ENCODE peak calls at places on chromosomes 6 and 20, in six cellular contexts. J is bronchial epithelial cell, Y is tibial nerve, G is BJ, O is cardiac muscle cell, H is transverse colon. K is an unnamed sample.
A peak's percentile ranks its signal among the peaks of the same experiment; 100 is the strongest.

GRCh38 chr20:33653218-33653899 is 8.8 kb upstream of the C20orf144 start:
- DNase-seq in Y (no peak), H (peak; percentile 64), J (peak; percentile 39), O (peak; percentile 78), G (peak; percentile 17), K (peak; percentile 42)

GRCh38 chr6:29984992-29985391 is 42.7 kb downstream of the HLA-A start:
- DNase-seq in H (no peak), Y (no peak), O (no peak), G (no peak), J (no peak), K (no peak)

GRCh38 chr20:60851826-60852704 is 400.0 kb upstream of the CDH4 start:
- DNase-seq in H (no peak), G (no peak), Y (no peak), J (no peak), O (no peak), K (no peak)

GRCh38 chr6:42276008-42276890 is 58.6 kb upstream of the MRPS10 start:
- DNase-seq in O (peak; percentile 73), G (no peak), Y (no peak), J (no peak), H (no peak), K (no peak)

GRCh38 chr6:158056355-158056754 is 74.7 kb downstream of the SYNJ2 start:
- DNase-seq in G (no peak), H (no peak), O (no peak), J (no peak), Y (no peak), K (no peak)

GRCh38 chr6:25670793-25671513 is 18.9 kb downstream of the SCGN start:
- DNase-seq in G (no peak), Y (no peak), O (peak; percentile 18), J (peak; percentile 69), H (no peak), K (no peak)

GRCh38 chr6:130365166-130366010 is 429 bp upstream of the TMEM200A start:
- DNase-seq in H (peak; percentile 55), O (peak; percentile 73), J (no peak), G (no peak), Y (peak; percentile 37), K (peak; percentile 60)

GRCh38 chr6:100209323-100210137 is 215.5 kb upstream of the MCHR2 start:
- DNase-seq in G (no peak), Y (no peak), H (no peak), O (peak; percentile 29), J (no peak), K (no peak)

GRCh38 chr6:161434331-161434730 is 160.5 kb upstream of the AGPAT4 start:
- DNase-seq in O (peak; percentile 52), Y (no peak), G (no peak), J (no peak), H (no peak), K (no peak)

GRCh38 chr6:19394051-19394450 is 443.1 kb upstream of the ID4 start:
- DNase-seq in O (no peak), G (no peak), H (no peak), Y (no peak), J (no peak), K (no peak)

GRCh38 chr6:5997420-5998093 is 9.2 kb downstream of the NRN1 start:
- DNase-seq in O (no peak), Y (no peak), J (no peak), G (no peak), H (no peak), K (no peak)
- TF ChIP-seq CTCF in O (no peak), Y (no peak), J (no peak), G (no peak), H (no peak), K (no peak)

GRCh38 chr6:38080349-38080748 is 260.8 kb downstream of the ZFAND3 start:
- DNase-seq in Y (no peak), J (peak; percentile 25), H (no peak), O (no peak), G (no peak), K (no peak)
- H3K4me3 ChIP-seq in Y (no peak overlapping the region), J (no peak overlapping the region), H (no peak overlapping the region), O (no peak overlapping the region), G (no peak overlapping the region), K (no peak overlapping the region)

GRCh38 chr6:165654144-165654543 is 8.9 kb downstream of the PDE10A start:
- DNase-seq in J (no peak), Y (no peak), O (no peak), G (no peak), H (no peak), K (no peak)

GRCh38 chr6:165653607-165654006 is 9.4 kb downstream of the PDE10A start:
- DNase-seq in O (no peak), Y (no peak), J (no peak), H (no peak), G (no peak), K (no peak)

GRCh38 chr6:165655191-165655590 is 7.8 kb downstream of the PDE10A start:
- DNase-seq in J (no peak), Y (no peak), O (no peak), G (no peak), H (no peak), K (no peak)

GRCh38 chr6:165652766-165653165 is 10.3 kb downstream of the PDE10A start:
- DNase-seq in O (no peak), G (no peak), Y (no peak), J (no peak), H (no peak), K (no peak)

DNA sequence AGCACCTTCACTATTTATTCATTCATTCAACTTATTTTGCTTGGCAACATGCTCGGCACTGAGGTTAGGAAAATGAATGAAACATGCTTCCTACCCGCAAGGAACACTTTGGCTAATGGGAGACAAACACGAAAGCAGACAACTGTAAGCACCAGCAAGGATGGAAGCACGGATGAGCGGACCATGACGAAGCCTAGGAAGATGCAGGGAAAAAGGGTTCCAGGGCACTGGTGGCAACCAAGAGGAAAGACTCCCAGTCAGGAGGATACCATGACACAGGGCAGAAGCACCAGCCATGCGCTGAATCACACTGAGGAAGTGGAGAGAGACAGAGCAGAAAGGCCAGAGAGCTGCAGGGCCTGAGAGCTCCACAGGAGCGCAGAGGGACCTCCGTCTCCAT is 9.8 kb downstream of the PDE10A start:
- DNase-seq in H (no peak), Y (no peak), O (peak; percentile 43), G (no peak), J (no peak), K (peak; percentile 65)
- TF ChIP-seq CTCF in H (no peak), Y (no peak), O (no peak), G (no peak), J (no peak), K (no peak)

DNA sequence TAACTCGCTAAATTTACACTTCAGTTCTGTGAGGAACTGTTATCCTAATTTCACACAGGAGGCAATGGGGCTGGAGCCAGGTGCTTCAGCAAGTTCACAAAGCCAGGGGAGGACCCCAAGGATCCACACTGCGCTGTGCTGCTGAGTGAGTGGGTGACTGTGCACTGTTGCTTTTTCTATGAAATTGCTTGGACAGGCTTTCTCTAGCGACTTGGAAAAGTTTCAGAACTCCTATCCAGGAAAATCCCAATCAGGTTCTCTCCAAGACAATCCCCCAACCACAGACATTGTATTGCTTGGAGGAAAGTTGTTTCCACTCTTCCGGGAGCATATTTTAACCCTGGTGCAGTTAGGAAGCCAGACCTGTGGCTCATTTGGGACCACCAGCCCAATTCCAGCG is 175.9 kb upstream of the CST7 start:
- DNase-seq in Y (no peak), J (no peak), O (no peak), G (no peak), H (no peak), K (peak; percentile 62)
- H3K4me3 ChIP-seq in Y (no peak overlapping the region), J (no peak overlapping the region), O (no peak overlapping the region), G (no peak overlapping the region), H (no peak overlapping the region), K (no peak overlapping the region)

GRCh38 chr20:62408055-62408454 is 970 bp upstream of the CABLES2 start:
- DNase-seq in J (no peak), Y (no peak), O (no peak), G (no peak), H (no peak), K (no peak)

GRCh38 chr20:62408640-62409039 is 1.6 kb upstream of the CABLES2 start:
- DNase-seq in H (no peak), G (no peak), J (no peak), O (no peak), Y (no peak), K (no peak)

GRCh38 chr20:62405981-62406513 is 1.0 kb downstream of the CABLES2 start:
- DNase-seq in Y (no peak), H (no peak), J (no peak), G (no peak), O (no peak), K (no peak)

GRCh38 chr20:62406635-62407176 is 379 bp downstream of the CABLES2 start:
- DNase-seq in J (no peak), O (no peak), G (no peak), H (no peak), Y (no peak), K (no peak)

DNA sequence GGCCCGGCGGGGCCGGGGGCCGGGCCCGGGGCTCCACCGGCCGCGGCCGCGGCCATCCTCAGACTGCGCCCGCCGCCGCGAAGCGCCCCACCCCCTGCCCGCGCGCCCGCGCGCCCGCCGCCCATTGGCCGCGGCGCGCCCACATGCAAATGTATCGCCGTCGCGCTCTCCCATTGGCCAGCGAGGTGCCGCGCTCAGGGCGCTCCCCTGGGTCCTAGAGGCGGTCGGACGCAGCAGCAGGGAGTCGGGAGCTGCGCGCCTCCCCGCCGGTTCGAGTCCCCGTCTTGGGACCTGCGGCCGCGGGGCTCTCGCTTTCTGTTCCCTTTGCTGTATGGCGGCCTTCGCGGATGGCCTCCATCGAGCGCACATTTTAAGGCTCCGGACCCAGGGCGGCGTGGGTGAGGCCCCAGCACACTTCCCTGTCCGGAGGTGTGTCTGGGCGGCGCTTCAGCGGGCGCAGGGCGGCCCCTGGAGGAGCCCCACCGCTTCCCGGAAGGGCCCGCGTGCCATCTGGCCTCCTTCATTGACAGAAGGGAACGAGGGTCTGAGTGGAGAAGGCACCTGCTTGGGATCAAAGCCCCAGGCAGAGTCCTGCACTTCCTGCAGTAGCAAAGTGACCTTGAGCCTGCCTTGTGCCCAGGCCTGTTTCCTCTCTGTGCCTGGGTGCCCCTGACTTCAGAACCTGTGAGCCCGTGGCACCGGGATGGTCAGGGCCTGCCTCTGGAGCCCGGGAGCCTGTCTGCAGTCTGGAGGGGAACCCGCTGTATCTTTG is at the start of gene CABLES2:
- DNase-seq in G (peak; percentile 46), O (peak; percentile 96), H (peak; percentile 94), Y (peak; percentile 85), J (peak; percentile 81), K (peak; percentile 76)
- TF ChIP-seq CTCF in G (no peak), O (no peak), H (peak; percentile 63), Y (peak; percentile 72), J (peak; percentile 6), K (no peak)

GRCh38 chr20:50067461-50067860 is 45.5 kb downstream of the UBE2V1 start:
- DNase-seq in O (no peak), Y (no peak), J (no peak), H (no peak), G (no peak), K (no peak)
- H3K4me3 ChIP-seq in O (no peak overlapping the region), Y (no peak overlapping the region), J (no peak overlapping the region), H (no peak overlapping the region), G (no peak overlapping the region), K (no peak overlapping the region)

DNA sequence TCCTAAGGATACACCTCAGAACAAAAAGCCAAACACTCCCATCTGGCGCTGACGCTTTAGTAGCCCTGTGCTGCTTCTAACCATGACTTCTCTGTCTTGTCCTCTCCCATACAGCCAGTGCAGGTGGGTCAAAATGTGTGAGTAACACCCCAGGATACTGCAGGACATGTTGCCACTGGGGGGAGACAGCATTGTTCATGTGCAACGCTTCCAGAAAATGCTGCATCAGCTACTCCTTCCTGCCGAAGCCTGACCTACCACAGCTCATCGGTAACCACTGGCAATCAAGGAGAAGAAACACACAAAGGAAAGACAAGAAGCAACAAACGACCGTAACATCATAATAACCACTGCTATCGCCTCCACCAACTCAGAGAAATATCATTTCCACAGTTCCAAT is 1.4 kb downstream of the DEFB132 start:
- DNase-seq in Y (no peak), H (no peak), G (no peak), J (peak; percentile 30), O (peak; percentile 40), K (no peak)
- TF ChIP-seq CTCF in Y (no peak), H (no peak), G (peak; percentile 36), J (no peak), O (peak; percentile 34), K (peak; percentile 19)

K was measured in astrocyte of the cerebellum.